ENCODE peak calls at places on chromosomes 2 and 18, in six cellular contexts. A is NCI-H2171 treated with DMSO at 0.1 percent for 48 hours, E is HT-29, O is right cardiac atrium, G is endothelial cell, U is activated T-cell treated with anti-CD3 and anti-CD28 coated beads for 1 hour. Q is an unnamed sample.

GRCh38 chr2:106770986-106771385 is 115.0 kb downstream of the ST6GAL2 start:
- DNase-seq in G (no peak), E (no peak), A (no peak), O (no peak), U (no peak), Q (no peak)

GRCh38 chr2:18319987-18320386 is 240.5 kb downstream of the RDH14 start:
- DNase-seq in E (no peak), O (no peak), A (no peak), G (no peak), U (no peak), Q (no peak)

GRCh38 chr2:238818576-238818975 is 29.3 kb upstream of the TWIST2 start:
- DNase-seq in U (no peak), A (no peak), G (no peak), E (no peak), O (no peak), Q (no peak)

GRCh38 chr2:68110102-68110501 is 47.3 kb upstream of the C1D start:
- DNase-seq in O (no peak), G (no peak), E (no peak), U (no peak), A (peak), Q (no peak)

GRCh38 chr2:47072018-47072691 is 83.0 kb downstream of the STPG4 start:
- DNase-seq in A (no peak), G (no peak), U (no peak), E (peak), O (peak), Q (peak)

GRCh38 chr2:192500550-192501200 is 305.9 kb upstream of the TMEFF2 start:
- DNase-seq in E (peak), U (no peak), O (no peak), A (no peak), G (no peak), Q (no peak)

GRCh38 chr2:119289093-119289492 is 65.5 kb downstream of the STEAP3 start:
- DNase-seq in E (no peak), A (peak), O (no peak), U (no peak), G (no peak), Q (no peak)

GRCh38 chr2:8312861-8313768 is 368.7 kb upstream of the ID2 start:
- DNase-seq in A (no peak), O (no peak), U (no peak), G (no peak), E (peak), Q (no peak)

GRCh38 chr2:505931-506330 is 171.3 kb downstream of the TMEM18 start:
- DNase-seq in A (no peak), O (no peak), E (no peak), G (no peak), U (no peak), Q (peak)

GRCh38 chr18:36309436-36310391 is 12.2 kb downstream of the FHOD3 start:
- DNase-seq in E (peak), O (no peak), U (no peak), A (peak), G (no peak), Q (no peak)

GRCh38 chr2:118974103-118974911 is 32.3 kb downstream of the MARCO start:
- DNase-seq in G (no peak), U (no peak), E (no peak), O (no peak), A (no peak), Q (no peak)

GRCh38 chr2:30374380-30374779 is 72.7 kb upstream of the LCLAT1 start:
- DNase-seq in A (no peak), E (no peak), G (no peak), U (no peak), O (no peak), Q (no peak)

GRCh38 chr18:2971741-2972552 is 41.0 kb downstream of the LPIN2 start:
- DNase-seq in E (no peak), U (peak), G (no peak), A (no peak), O (peak), Q (no peak)

GRCh38 chr2:9802576-9802993 is 40.7 kb upstream of the TAF1B start:
- DNase-seq in U (no peak), A (no peak), G (no peak), O (no peak), E (no peak), Q (no peak)

GRCh38 chr2:160747771-160748170 is 254.2 kb upstream of the RBMS1 start:
- DNase-seq in O (no peak), E (no peak), U (no peak), G (no peak), A (peak), Q (no peak)

GRCh38 chr2:31402388-31402787 is 12.2 kb downstream of the XDH start:
- DNase-seq in A (no peak), G (no peak), U (no peak), O (no peak), E (no peak), Q (no peak)

GRCh38 chr2:67451086-67451832 is 54.1 kb downstream of the ETAA1 start:
- DNase-seq in G (no peak), E (peak), O (no peak), A (peak), U (no peak), Q (no peak)

GRCh38 chr2:237695201-237695780 is 67.9 kb downstream of the LRRFIP1 start:
- DNase-seq in A (no peak), G (no peak), O (no peak), E (peak), U (no peak), Q (no peak)

GRCh38 chr2:173451137-173451536 is 96.5 kb downstream of the CDCA7 start:
- DNase-seq in O (no peak), U (peak), G (no peak), A (peak), E (no peak), Q (no peak)

GRCh38 chr2:138078153-138078552 is 113.9 kb downstream of the HNMT start:
- DNase-seq in O (no peak), E (no peak), G (no peak), U (no peak), A (peak), Q (no peak)

GRCh38 chr2:67719351-67719750 is 322.2 kb downstream of the ETAA1 start:
- DNase-seq in E (no peak), G (no peak), O (no peak), A (no peak), U (no peak), Q (no peak)

GRCh38 chr18:5059540-5060032 is 137.5 kb downstream of the AKAIN1 start:
- DNase-seq in O (no peak), U (no peak), E (no peak), G (no peak), A (peak), Q (no peak)

GRCh38 chr2:64914735-64915509 is 74.3 kb upstream of the SLC1A4 start:
- DNase-seq in A (peak), G (no peak), E (no peak), O (no peak), U (no peak), Q (no peak)

GRCh38 chr2:46225730-46226129 is 71.5 kb upstream of the EPAS1 start:
- DNase-seq in O (no peak), U (no peak), G (no peak), A (no peak), E (no peak), Q (no peak)

GRCh38 chr18:9016819-9017169 is 85.7 kb upstream of the NDUFV2 start:
- DNase-seq in A (peak), O (no peak), G (no peak), E (no peak), U (no peak), Q (no peak)

GRCh38 chr2:215748446-215748845 is 264.9 kb downstream of the MREG start:
- DNase-seq in U (no peak), O (peak), E (no peak), G (no peak), A (no peak), Q (no peak)

GRCh38 chr2:201432551-201433388 is 18.5 kb downstream of the TRAK2 start:
- DNase-seq in U (no peak), E (no peak), A (no peak), G (no peak), O (peak), Q (no peak)

GRCh38 chr2:196390243-196391148 is 219.1 kb upstream of the STK17B start:
- DNase-seq in G (no peak), U (no peak), A (no peak), O (no peak), E (no peak), Q (no peak)

GRCh38 chr2:150403457-150403856 is 84.0 kb downstream of the RND3 start:
- DNase-seq in G (no peak), A (no peak), E (peak), O (no peak), U (no peak), Q (no peak)

GRCh38 chr18:75811156-75811555 is 383.7 kb upstream of the SMIM21 start:
- DNase-seq in A (peak), E (no peak), O (no peak), U (no peak), G (no peak), Q (no peak)

GRCh38 chr2:189298481-189298880 is 118.9 kb upstream of the COL5A2 start:
- DNase-seq in O (no peak), G (no peak), E (no peak), U (no peak), A (no peak), Q (no peak)

Q was measured in WTC11.